ENCODE peak calls at places on chromosomes 6 and 20, in eight cellular contexts. M, O, H, L, B, D, C and P are unnamed samples.

GRCh38 chr6:117008618-117009017 is 131.6 kb downstream of the RFX6 start:
- DNase-seq in M (no peak), O (peak), H (no peak), L (no peak), B (no peak), D (no peak), C (no peak), P (peak)

GRCh38 chr6:148508401-148509151 is 165.9 kb downstream of the SASH1 start:
- DNase-seq in M (peak), O (no peak), H (no peak), L (no peak), B (no peak), D (no peak), C (no peak), P (no peak)

GRCh38 chr6:25899580-25900408 is 25.8 kb upstream of the SLC17A3 start:
- DNase-seq in M (no peak), O (no peak), H (no peak), L (no peak), B (peak), D (no peak), C (no peak), P (no peak)

GRCh38 chr6:53986721-53987526 is 124.3 kb upstream of the MLIP start:
- DNase-seq in M (peak), O (no peak), H (no peak), L (no peak), B (no peak), D (no peak), C (no peak), P (no peak)

GRCh38 chr6:335146-335545 is 42.9 kb downstream of the DUSP22 start:
- DNase-seq in M (no peak), O (no peak), H (no peak), L (no peak), B (no peak), D (no peak), C (no peak), P (no peak)

GRCh38 chr6:159617444-159617843 is 75.6 kb downstream of the SOD2 start:
- DNase-seq in M (no peak), O (no peak), H (no peak), L (no peak), B (no peak), D (no peak), C (no peak), P (no peak)

GRCh38 chr20:12640255-12640654 is 368.5 kb upstream of the SPTLC3 start:
- DNase-seq in M (no peak), O (no peak), H (no peak), L (no peak), B (no peak), D (no peak), C (no peak), P (no peak)

GRCh38 chr6:131231886-131232285 is 96.6 kb downstream of the AKAP7 start:
- DNase-seq in M (no peak), O (no peak), H (no peak), L (no peak), B (no peak), D (no peak), C (no peak), P (no peak)

GRCh38 chr20:2687514-2687913 is 5.1 kb upstream of the EBF4 start:
- DNase-seq in M (no peak), O (no peak), H (no peak), L (no peak), B (no peak), D (no peak), C (no peak), P (no peak)

DNA sequence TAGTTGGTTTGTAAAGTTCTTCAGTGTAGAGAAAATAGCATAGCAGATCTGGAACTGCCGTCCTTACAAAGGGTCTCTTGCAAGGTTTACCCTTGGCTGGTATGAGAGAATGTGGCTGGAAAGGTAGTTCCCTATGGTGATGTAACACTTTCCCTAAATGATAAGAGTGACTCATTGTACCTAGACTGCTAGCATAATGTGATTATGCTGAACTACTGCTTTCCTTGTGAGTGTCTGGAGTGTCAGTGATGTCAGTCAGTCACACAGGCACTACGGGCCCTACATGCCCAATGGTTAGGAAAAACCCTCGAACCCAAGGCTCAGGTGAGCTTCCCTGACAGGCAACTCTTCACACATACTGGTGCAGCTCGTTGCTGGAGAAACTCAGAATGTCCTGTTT is 28.5 kb upstream of the LY86 start:
- DNase-seq in M (no peak), O (no peak), H (no peak), L (no peak), B (no peak), D (no peak), C (no peak), P (no peak)
- H3K4me3 ChIP-seq in M (no peak), O (no peak), H (no peak), L (no peak), B (no peak), D (no peak), C (no peak), P (no peak)

DNA sequence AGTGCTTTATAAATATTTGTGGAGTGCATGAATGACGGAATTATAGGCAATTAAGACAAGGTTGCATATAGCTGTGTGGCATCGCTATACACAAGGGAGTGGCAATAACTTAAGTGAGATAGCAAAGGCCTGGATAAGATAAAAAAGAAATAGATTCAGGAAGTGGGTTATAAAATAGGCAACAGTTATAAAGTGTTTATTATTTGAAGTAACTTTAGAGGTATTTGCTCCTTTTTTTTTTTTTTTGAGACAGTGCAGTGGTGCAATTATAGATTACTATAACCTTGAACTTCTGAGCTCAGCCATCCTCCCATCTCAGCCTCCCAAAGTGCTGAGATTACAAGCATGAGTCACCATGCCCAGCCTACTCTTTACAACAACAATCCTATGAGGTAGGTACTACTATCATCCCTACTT is 75.9 kb upstream of the LOC128125822 start:
- DNase-seq in M (no peak), O (no peak), H (no peak), L (no peak), B (peak), D (no peak), C (no peak), P (no peak)
- H3K4me3 ChIP-seq in M (no peak), O (no peak), H (no peak), L (no peak), B (no peak), D (no peak), C (no peak), P (no peak)

GRCh38 chr6:32837651-32838113 is 857 bp downstream of the TAP2 start:
- DNase-seq in M (peak), O (no peak), H (no peak), L (no peak), B (no peak), D (no peak), C (no peak), P (no peak)

GRCh38 chr6:32840604-32841246 is 2.2 kb upstream of the TAP2 start:
- DNase-seq in M (no peak), O (no peak), H (no peak), L (no peak), B (no peak), D (no peak), C (no peak), P (peak)

GRCh38 chr6:32836873-32837272 is 1.7 kb downstream of the TAP2 start:
- DNase-seq in M (no peak), O (no peak), H (no peak), L (no peak), B (no peak), D (no peak), C (no peak), P (no peak)

GRCh38 chr6:32839356-32839755 is 817 bp upstream of the TAP2 start:
- DNase-seq in M (no peak), O (no peak), H (no peak), L (no peak), B (no peak), D (no peak), C (no peak), P (no peak)

GRCh38 chr6:32838114-32838958 is at the start of gene TAP2:
- DNase-seq in M (peak), O (peak), H (peak), L (peak), B (peak), D (peak), C (peak), P (peak)
- H3K4me3 ChIP-seq in M (peak), O (peak), H (peak), L (peak), B (peak), D (peak), C (peak), P (peak)

GRCh38 chr6:109224107-109224875 is 129.0 kb downstream of the CEP57L1 start:
- DNase-seq in M (no peak), O (no peak), H (no peak), L (no peak), B (no peak), D (no peak), C (no peak), P (no peak)
- H3K4me3 ChIP-seq in M (no peak), O (no peak), H (no peak), L (no peak), B (no peak), D (no peak), C (no peak), P (no peak)

GRCh38 chr20:5128886-5129285 is 2.1 kb downstream of the CDS2 start:
- DNase-seq in M (no peak), O (no peak), H (no peak), L (no peak), B (no peak), D (no peak), C (no peak), P (no peak)
- H3K4me3 ChIP-seq in M (no peak), O (peak), H (peak), L (no peak), B (no peak), D (no peak), C (no peak), P (peak)

GRCh38 chr6:68040312-68040778 is 594.7 kb upstream of the ADGRB3 start:
- DNase-seq in M (peak), O (no peak), H (no peak), L (no peak), B (no peak), D (no peak), C (no peak), P (no peak)
- H3K4me3 ChIP-seq in M (no peak), O (no peak), H (peak), L (no peak), B (no peak), D (no peak), C (peak), P (no peak)

GRCh38 chr6:56815436-56815835 is 139.5 kb upstream of the BEND6 start:
- DNase-seq in M (no peak), O (no peak), H (no peak), L (no peak), B (no peak), D (no peak), C (no peak), P (no peak)
- H3K4me3 ChIP-seq in M (no peak), O (no peak), H (no peak), L (no peak), B (no peak), D (no peak), C (no peak), P (no peak)

GRCh38 chr6:29793796-29794195 is 33.8 kb upstream of the HLA-G start:
- DNase-seq in M (no peak), O (no peak), H (no peak), L (no peak), B (no peak), D (no peak), C (no peak), P (no peak)

GRCh38 chr6:29791786-29792122 is 35.9 kb upstream of the HLA-G start:
- DNase-seq in M (no peak), O (no peak), H (no peak), L (no peak), B (no peak), D (no peak), C (no peak), P (no peak)

GRCh38 chr6:29791162-29791561 is 36.5 kb upstream of the HLA-G start:
- DNase-seq in M (no peak), O (no peak), H (no peak), L (no peak), B (no peak), D (no peak), C (no peak), P (no peak)

GRCh38 chr6:29792123-29793035 is 35.2 kb upstream of the HLA-G start:
- DNase-seq in M (no peak), O (no peak), H (peak), L (peak), B (no peak), D (peak), C (peak), P (peak)

DNA sequence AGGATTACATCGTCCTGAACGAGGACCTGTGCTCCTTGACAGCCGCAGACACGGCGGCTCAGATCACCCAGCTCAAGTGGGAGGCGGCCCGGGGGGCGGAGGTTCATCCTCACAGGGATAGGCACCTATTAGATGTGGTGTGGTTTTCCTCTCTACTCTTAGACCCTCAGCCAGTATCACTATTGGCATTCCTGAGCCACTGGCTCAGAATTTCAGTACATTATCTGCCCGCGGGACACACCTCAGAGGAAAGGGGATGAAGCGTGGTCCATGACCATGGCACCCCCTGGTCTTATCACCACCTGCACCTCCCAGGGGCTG is 34.6 kb upstream of the HLA-G start:
- DNase-seq in M (no peak), O (no peak), H (no peak), L (no peak), B (no peak), D (no peak), C (no peak), P (no peak)
- H3K4me3 ChIP-seq in M (peak), O (no peak), H (peak), L (peak), B (no peak), D (peak), C (peak), P (peak)